ENCODE peak calls at places on chromosome 19, in eight cellular contexts. One of them, this sample, is unnamed.

GRCh38 chr19:39206122-39206521 is 2.1 kb upstream of the SYCN start:
- DNase-seq in T-helper 2 cell: no peak
- DNase-seq in RWPE1: no peak
- DNase-seq in choroid plexus epithelial cell: no peak
- DNase-seq in stimulated activated CD4-positive, alpha-beta T cell treated with anti-CD3 and anti-CD28 coated beads, TNF-alpha, amount 100 ng/mL, for 48 hours: no peak
- DNase-seq in stimulated activated CD8-positive, alpha-beta memory T cell treated with anti-CD3 and anti-CD28 coated beads, Interleukin-4, amount 100 ng/mL, for 48 hours: no peak
- DNase-seq in AML-193: no peak
- DNase-seq in iris pigment epithelial cell: no peak
- DNase-seq in this sample: no peak

GRCh38 chr19:19320362-19321142 is at the start of the genes MAU2 and SUGP1:
- DNase-seq in AML-193: peak; percentile 87
- DNase-seq in T-helper 2 cell: peak; percentile 88
- DNase-seq in iris pigment epithelial cell: peak; percentile 93
- DNase-seq in RWPE1: peak; percentile 96
- DNase-seq in choroid plexus epithelial cell: peak; percentile 95
- DNase-seq in stimulated activated CD4-positive, alpha-beta T cell treated with anti-CD3 and anti-CD28 coated beads, TNF-alpha, amount 100 ng/mL, for 48 hours: peak; percentile 83
- DNase-seq in stimulated activated CD8-positive, alpha-beta memory T cell treated with anti-CD3 and anti-CD28 coated beads, Interleukin-4, amount 100 ng/mL, for 48 hours: peak; percentile 90
- DNase-seq in this sample: peak; percentile 86

GRCh38 chr19:42487025-42487797 is 41.1 kb downstream of the CEACAM1 start:
- DNase-seq in choroid plexus epithelial cell: no peak
- DNase-seq in stimulated activated CD8-positive, alpha-beta memory T cell treated with anti-CD3 and anti-CD28 coated beads, Interleukin-4, amount 100 ng/mL, for 48 hours: no peak
- DNase-seq in stimulated activated CD4-positive, alpha-beta T cell treated with anti-CD3 and anti-CD28 coated beads, TNF-alpha, amount 100 ng/mL, for 48 hours: no peak
- DNase-seq in iris pigment epithelial cell: no peak
- DNase-seq in AML-193: no peak
- DNase-seq in RWPE1: no peak
- DNase-seq in T-helper 2 cell: no peak
- DNase-seq in this sample: no peak

GRCh38 chr19:50909240-50910070 is 1.7 kb downstream of the KLK4 start:
- DNase-seq in stimulated activated CD4-positive, alpha-beta T cell treated with anti-CD3 and anti-CD28 coated beads, TNF-alpha, amount 100 ng/mL, for 48 hours: peak; percentile 38
- DNase-seq in choroid plexus epithelial cell: peak; percentile 25
- DNase-seq in AML-193: no peak
- DNase-seq in T-helper 2 cell: no peak
- DNase-seq in stimulated activated CD8-positive, alpha-beta memory T cell treated with anti-CD3 and anti-CD28 coated beads, Interleukin-4, amount 100 ng/mL, for 48 hours: peak; percentile 80
- DNase-seq in RWPE1: peak; percentile 70
- DNase-seq in iris pigment epithelial cell: peak; percentile 60
- DNase-seq in this sample: no peak

GRCh38 chr19:14090509-14091085 is at the start of gene SAMD1:
- DNase-seq in stimulated activated CD4-positive, alpha-beta T cell treated with anti-CD3 and anti-CD28 coated beads, TNF-alpha, amount 100 ng/mL, for 48 hours: peak; percentile 66
- DNase-seq in iris pigment epithelial cell: peak; percentile 83
- DNase-seq in T-helper 2 cell: peak; percentile 71
- DNase-seq in RWPE1: peak; percentile 91
- DNase-seq in AML-193: peak; percentile 73
- DNase-seq in choroid plexus epithelial cell: peak; percentile 91
- DNase-seq in stimulated activated CD8-positive, alpha-beta memory T cell treated with anti-CD3 and anti-CD28 coated beads, Interleukin-4, amount 100 ng/mL, for 48 hours: peak; percentile 84
- DNase-seq in this sample: peak; percentile 83

GRCh38 chr19:54209748-54210494 is 9.3 kb downstream of the RPS9 start:
- DNase-seq in stimulated activated CD4-positive, alpha-beta T cell treated with anti-CD3 and anti-CD28 coated beads, TNF-alpha, amount 100 ng/mL, for 48 hours: no peak
- DNase-seq in choroid plexus epithelial cell: peak; percentile 99
- DNase-seq in RWPE1: peak; percentile 92
- DNase-seq in AML-193: peak; percentile 67
- DNase-seq in iris pigment epithelial cell: peak; percentile 99
- DNase-seq in T-helper 2 cell: peak; percentile 28
- DNase-seq in stimulated activated CD8-positive, alpha-beta memory T cell treated with anti-CD3 and anti-CD28 coated beads, Interleukin-4, amount 100 ng/mL, for 48 hours: peak; percentile 59
- DNase-seq in this sample: peak; percentile 99

GRCh38 chr19:7478173-7478842 is 10.5 kb downstream of the PEX11G start:
- DNase-seq in AML-193: no peak
- DNase-seq in RWPE1: no peak
- DNase-seq in T-helper 2 cell: no peak
- DNase-seq in stimulated activated CD8-positive, alpha-beta memory T cell treated with anti-CD3 and anti-CD28 coated beads, Interleukin-4, amount 100 ng/mL, for 48 hours: no peak
- DNase-seq in stimulated activated CD4-positive, alpha-beta T cell treated with anti-CD3 and anti-CD28 coated beads, TNF-alpha, amount 100 ng/mL, for 48 hours: no peak
- DNase-seq in choroid plexus epithelial cell: no peak
- DNase-seq in iris pigment epithelial cell: no peak
- DNase-seq in this sample: no peak

GRCh38 chr19:31784631-31785237 is 435.5 kb upstream of the TSHZ3 start:
- DNase-seq in stimulated activated CD4-positive, alpha-beta T cell treated with anti-CD3 and anti-CD28 coated beads, TNF-alpha, amount 100 ng/mL, for 48 hours: no peak
- DNase-seq in choroid plexus epithelial cell: no peak
- DNase-seq in AML-193: no peak
- DNase-seq in iris pigment epithelial cell: no peak
- DNase-seq in stimulated activated CD8-positive, alpha-beta memory T cell treated with anti-CD3 and anti-CD28 coated beads, Interleukin-4, amount 100 ng/mL, for 48 hours: no peak
- DNase-seq in T-helper 2 cell: no peak
- DNase-seq in RWPE1: no peak
- DNase-seq in this sample: no peak

GRCh38 chr19:43651758-43652545 is 12.3 kb upstream of the CADM4 start:
- DNase-seq in stimulated activated CD8-positive, alpha-beta memory T cell treated with anti-CD3 and anti-CD28 coated beads, Interleukin-4, amount 100 ng/mL, for 48 hours: peak; percentile 64
- DNase-seq in choroid plexus epithelial cell: peak; percentile 84
- DNase-seq in AML-193: peak; percentile 40
- DNase-seq in T-helper 2 cell: no peak
- DNase-seq in iris pigment epithelial cell: peak; percentile 70
- DNase-seq in stimulated activated CD4-positive, alpha-beta T cell treated with anti-CD3 and anti-CD28 coated beads, TNF-alpha, amount 100 ng/mL, for 48 hours: no peak
- DNase-seq in RWPE1: peak; percentile 63
- DNase-seq in this sample: peak; percentile 61

GRCh38 chr19:18590273-18591272 is 2.0 kb downstream of the REX1BD start:
- DNase-seq in stimulated activated CD8-positive, alpha-beta memory T cell treated with anti-CD3 and anti-CD28 coated beads, Interleukin-4, amount 100 ng/mL, for 48 hours: no peak
- DNase-seq in stimulated activated CD4-positive, alpha-beta T cell treated with anti-CD3 and anti-CD28 coated beads, TNF-alpha, amount 100 ng/mL, for 48 hours: no peak
- DNase-seq in T-helper 2 cell: no peak
- DNase-seq in RWPE1: peak; percentile 59
- DNase-seq in AML-193: peak; percentile 70
- DNase-seq in choroid plexus epithelial cell: peak; percentile 87
- DNase-seq in iris pigment epithelial cell: peak; percentile 84
- DNase-seq in this sample: peak; percentile 39

GRCh38 chr19:9914315-9915207 is 21.8 kb downstream of the OLFM2 start:
- DNase-seq in AML-193: peak; percentile 71
- DNase-seq in RWPE1: peak; percentile 92
- DNase-seq in T-helper 2 cell: peak; percentile 68
- DNase-seq in stimulated activated CD4-positive, alpha-beta T cell treated with anti-CD3 and anti-CD28 coated beads, TNF-alpha, amount 100 ng/mL, for 48 hours: peak; percentile 65
- DNase-seq in choroid plexus epithelial cell: peak; percentile 79
- DNase-seq in iris pigment epithelial cell: peak; percentile 83
- DNase-seq in stimulated activated CD8-positive, alpha-beta memory T cell treated with anti-CD3 and anti-CD28 coated beads, Interleukin-4, amount 100 ng/mL, for 48 hours: peak; percentile 84
- DNase-seq in this sample: peak; percentile 52

GRCh38 chr19:32581704-32582164 is 744 bp downstream of the PDCD5 start:
- DNase-seq in stimulated activated CD4-positive, alpha-beta T cell treated with anti-CD3 and anti-CD28 coated beads, TNF-alpha, amount 100 ng/mL, for 48 hours: no peak
- DNase-seq in choroid plexus epithelial cell: peak; percentile 70
- DNase-seq in stimulated activated CD8-positive, alpha-beta memory T cell treated with anti-CD3 and anti-CD28 coated beads, Interleukin-4, amount 100 ng/mL, for 48 hours: no peak
- DNase-seq in AML-193: no peak
- DNase-seq in RWPE1: peak; percentile 23
- DNase-seq in T-helper 2 cell: no peak
- DNase-seq in iris pigment epithelial cell: peak; percentile 70
- DNase-seq in this sample: peak; percentile 25

GRCh38 chr19:1006711-1007398 is 6.6 kb downstream of the GRIN3B start:
- DNase-seq in stimulated activated CD8-positive, alpha-beta memory T cell treated with anti-CD3 and anti-CD28 coated beads, Interleukin-4, amount 100 ng/mL, for 48 hours: no peak
- DNase-seq in stimulated activated CD4-positive, alpha-beta T cell treated with anti-CD3 and anti-CD28 coated beads, TNF-alpha, amount 100 ng/mL, for 48 hours: no peak
- DNase-seq in RWPE1: no peak
- DNase-seq in choroid plexus epithelial cell: no peak
- DNase-seq in T-helper 2 cell: no peak
- DNase-seq in iris pigment epithelial cell: no peak
- DNase-seq in AML-193: no peak
- DNase-seq in this sample: no peak

GRCh38 chr19:19651076-19651475 is 7.6 kb upstream of the GMIP start:
- DNase-seq in stimulated activated CD8-positive, alpha-beta memory T cell treated with anti-CD3 and anti-CD28 coated beads, Interleukin-4, amount 100 ng/mL, for 48 hours: no peak
- DNase-seq in AML-193: no peak
- DNase-seq in iris pigment epithelial cell: no peak
- DNase-seq in RWPE1: no peak
- DNase-seq in choroid plexus epithelial cell: no peak
- DNase-seq in T-helper 2 cell: no peak
- DNase-seq in stimulated activated CD4-positive, alpha-beta T cell treated with anti-CD3 and anti-CD28 coated beads, TNF-alpha, amount 100 ng/mL, for 48 hours: no peak
- DNase-seq in this sample: no peak

GRCh38 chr19:18507021-18507726 is 14.7 kb downstream of the ELL start:
- DNase-seq in stimulated activated CD8-positive, alpha-beta memory T cell treated with anti-CD3 and anti-CD28 coated beads, Interleukin-4, amount 100 ng/mL, for 48 hours: peak; percentile 41
- DNase-seq in RWPE1: no peak
- DNase-seq in choroid plexus epithelial cell: no peak
- DNase-seq in iris pigment epithelial cell: peak; percentile 28
- DNase-seq in AML-193: no peak
- DNase-seq in T-helper 2 cell: peak; percentile 68
- DNase-seq in stimulated activated CD4-positive, alpha-beta T cell treated with anti-CD3 and anti-CD28 coated beads, TNF-alpha, amount 100 ng/mL, for 48 hours: no peak
- DNase-seq in this sample: no peak

GRCh38 chr19:29040291-29040690 is 172.7 kb downstream of the UQCRFS1 start:
- DNase-seq in stimulated activated CD8-positive, alpha-beta memory T cell treated with anti-CD3 and anti-CD28 coated beads, Interleukin-4, amount 100 ng/mL, for 48 hours: no peak
- DNase-seq in AML-193: no peak
- DNase-seq in T-helper 2 cell: no peak
- DNase-seq in RWPE1: no peak
- DNase-seq in stimulated activated CD4-positive, alpha-beta T cell treated with anti-CD3 and anti-CD28 coated beads, TNF-alpha, amount 100 ng/mL, for 48 hours: no peak
- DNase-seq in choroid plexus epithelial cell: no peak
- DNase-seq in iris pigment epithelial cell: no peak
- DNase-seq in this sample: no peak

GRCh38 chr19:18225702-18226468 is at the start of gene PDE4C:
- DNase-seq in RWPE1: no peak
- DNase-seq in T-helper 2 cell: no peak
- DNase-seq in iris pigment epithelial cell: peak; percentile 22
- DNase-seq in stimulated activated CD4-positive, alpha-beta T cell treated with anti-CD3 and anti-CD28 coated beads, TNF-alpha, amount 100 ng/mL, for 48 hours: no peak
- DNase-seq in AML-193: no peak
- DNase-seq in stimulated activated CD8-positive, alpha-beta memory T cell treated with anti-CD3 and anti-CD28 coated beads, Interleukin-4, amount 100 ng/mL, for 48 hours: no peak
- DNase-seq in choroid plexus epithelial cell: no peak
- DNase-seq in this sample: no peak

GRCh38 chr19:44570984-44571684 is 41.7 kb upstream of the CEACAM20 start:
- DNase-seq in RWPE1: peak; percentile 54
- DNase-seq in choroid plexus epithelial cell: peak; percentile 92
- DNase-seq in iris pigment epithelial cell: peak; percentile 81
- DNase-seq in AML-193: peak; percentile 45
- DNase-seq in T-helper 2 cell: no peak
- DNase-seq in stimulated activated CD4-positive, alpha-beta T cell treated with anti-CD3 and anti-CD28 coated beads, TNF-alpha, amount 100 ng/mL, for 48 hours: peak; percentile 37
- DNase-seq in stimulated activated CD8-positive, alpha-beta memory T cell treated with anti-CD3 and anti-CD28 coated beads, Interleukin-4, amount 100 ng/mL, for 48 hours: peak; percentile 70
- DNase-seq in this sample: peak; percentile 80

GRCh38 chr19:46608581-46609345 is 7.6 kb downstream of the CALM3 start:
- DNase-seq in RWPE1: no peak
- DNase-seq in stimulated activated CD4-positive, alpha-beta T cell treated with anti-CD3 and anti-CD28 coated beads, TNF-alpha, amount 100 ng/mL, for 48 hours: no peak
- DNase-seq in T-helper 2 cell: no peak
- DNase-seq in AML-193: no peak
- DNase-seq in choroid plexus epithelial cell: no peak
- DNase-seq in stimulated activated CD8-positive, alpha-beta memory T cell treated with anti-CD3 and anti-CD28 coated beads, Interleukin-4, amount 100 ng/mL, for 48 hours: peak; percentile 19
- DNase-seq in iris pigment epithelial cell: no peak
- DNase-seq in this sample: no peak

GRCh38 chr19:13993554-13994308 is 12.4 kb downstream of the RFX1 start:
- DNase-seq in iris pigment epithelial cell: no peak
- DNase-seq in choroid plexus epithelial cell: no peak
- DNase-seq in stimulated activated CD8-positive, alpha-beta memory T cell treated with anti-CD3 and anti-CD28 coated beads, Interleukin-4, amount 100 ng/mL, for 48 hours: no peak
- DNase-seq in T-helper 2 cell: no peak
- DNase-seq in RWPE1: no peak
- DNase-seq in AML-193: no peak
- DNase-seq in stimulated activated CD4-positive, alpha-beta T cell treated with anti-CD3 and anti-CD28 coated beads, TNF-alpha, amount 100 ng/mL, for 48 hours: no peak
- DNase-seq in this sample: no peak

GRCh38 chr19:49147923-49148682 is 7.1 kb downstream of the HRC start:
- DNase-seq in iris pigment epithelial cell: no peak
- DNase-seq in choroid plexus epithelial cell: no peak
- DNase-seq in T-helper 2 cell: no peak
- DNase-seq in RWPE1: no peak
- DNase-seq in stimulated activated CD8-positive, alpha-beta memory T cell treated with anti-CD3 and anti-CD28 coated beads, Interleukin-4, amount 100 ng/mL, for 48 hours: no peak
- DNase-seq in stimulated activated CD4-positive, alpha-beta T cell treated with anti-CD3 and anti-CD28 coated beads, TNF-alpha, amount 100 ng/mL, for 48 hours: no peak
- DNase-seq in AML-193: no peak
- DNase-seq in this sample: no peak

GRCh38 chr19:15524781-15525180 is 16.5 kb downstream of the CYP4F22 start:
- DNase-seq in iris pigment epithelial cell: no peak
- DNase-seq in T-helper 2 cell: no peak
- DNase-seq in RWPE1: no peak
- DNase-seq in choroid plexus epithelial cell: no peak
- DNase-seq in stimulated activated CD8-positive, alpha-beta memory T cell treated with anti-CD3 and anti-CD28 coated beads, Interleukin-4, amount 100 ng/mL, for 48 hours: no peak
- DNase-seq in stimulated activated CD4-positive, alpha-beta T cell treated with anti-CD3 and anti-CD28 coated beads, TNF-alpha, amount 100 ng/mL, for 48 hours: no peak
- DNase-seq in AML-193: no peak
- DNase-seq in this sample: no peak

GRCh38 chr19:31113250-31113685 is 236.0 kb downstream of the TSHZ3 start:
- DNase-seq in choroid plexus epithelial cell: peak; percentile 71
- DNase-seq in T-helper 2 cell: no peak
- DNase-seq in stimulated activated CD8-positive, alpha-beta memory T cell treated with anti-CD3 and anti-CD28 coated beads, Interleukin-4, amount 100 ng/mL, for 48 hours: no peak
- DNase-seq in RWPE1: no peak
- DNase-seq in stimulated activated CD4-positive, alpha-beta T cell treated with anti-CD3 and anti-CD28 coated beads, TNF-alpha, amount 100 ng/mL, for 48 hours: no peak
- DNase-seq in iris pigment epithelial cell: peak; percentile 27
- DNase-seq in AML-193: no peak
- DNase-seq in this sample: peak; percentile 75

GRCh38 chr19:48997972-48998371 is 4.3 kb downstream of the RUVBL2 start:
- DNase-seq in T-helper 2 cell: no peak
- DNase-seq in iris pigment epithelial cell: peak; percentile 68
- DNase-seq in stimulated activated CD4-positive, alpha-beta T cell treated with anti-CD3 and anti-CD28 coated beads, TNF-alpha, amount 100 ng/mL, for 48 hours: no peak
- DNase-seq in stimulated activated CD8-positive, alpha-beta memory T cell treated with anti-CD3 and anti-CD28 coated beads, Interleukin-4, amount 100 ng/mL, for 48 hours: peak; percentile 81
- DNase-seq in RWPE1: no peak
- DNase-seq in AML-193: peak; percentile 51
- DNase-seq in choroid plexus epithelial cell: peak; percentile 75
- DNase-seq in this sample: peak; percentile 71

GRCh38 chr19:51546650-51547396 is 15.4 kb upstream of the SIGLEC6 start:
- DNase-seq in choroid plexus epithelial cell: peak; percentile 25
- DNase-seq in stimulated activated CD8-positive, alpha-beta memory T cell treated with anti-CD3 and anti-CD28 coated beads, Interleukin-4, amount 100 ng/mL, for 48 hours: peak; percentile 59
- DNase-seq in stimulated activated CD4-positive, alpha-beta T cell treated with anti-CD3 and anti-CD28 coated beads, TNF-alpha, amount 100 ng/mL, for 48 hours: no peak
- DNase-seq in iris pigment epithelial cell: peak; percentile 22
- DNase-seq in AML-193: peak; percentile 97
- DNase-seq in T-helper 2 cell: no peak
- DNase-seq in RWPE1: no peak
- DNase-seq in this sample: peak; percentile 2

This sample was measured in LHCN-M2.